ENCODE peak calls at places on chromosomes 5 and 9, in nine cellular contexts. T, O, S, F, J, A, Q, V and U are unnamed samples.

GRCh38 chr5:86861514-86861913 is 243.8 kb downstream of the COX7C start:
- DNase-seq in T (no peak), O (no peak), S (no peak), F (no peak), J (no peak), A (no peak), Q (no peak), V (no peak), U (no peak)

GRCh38 chr5:112445626-112446350 is 26.7 kb upstream of the EPB41L4A start:
- DNase-seq in T (no peak), O (no peak), S (no peak), F (no peak), J (no peak), A (no peak), Q (no peak), V (no peak), U (no peak)

GRCh38 chr9:23825143-23825531 is 903 bp downstream of the ELAVL2 start:
- DNase-seq in T (no peak), O (no peak), S (no peak), F (no peak), J (no peak), A (no peak), Q (no peak), V (no peak), U (no peak)

GRCh38 chr9:119986205-119986604 is 593.8 kb downstream of the CDK5RAP2 start:
- DNase-seq in T (no peak), O (no peak), S (no peak), F (no peak), J (no peak), A (no peak), Q (no peak), V (no peak), U (no peak)

GRCh38 chr5:15383469-15383868 is 116.5 kb upstream of the FBXL7 start:
- DNase-seq in T (peak; percentile 28), O (no peak), S (no peak), F (peak; percentile 24), J (peak; percentile 44), A (peak; percentile 20), Q (no peak), V (no peak), U (no peak)

GRCh38 chr5:32280656-32281081 is 32.1 kb downstream of the MTMR12 start:
- DNase-seq in T (no peak), O (peak; percentile 10), S (no peak), F (no peak), J (no peak), A (no peak), Q (peak; percentile 41), V (no peak), U (no peak)

GRCh38 chr5:3252235-3252634 is 343.4 kb upstream of the IRX1 start:
- DNase-seq in T (no peak), O (no peak), S (no peak), F (no peak), J (no peak), A (no peak), Q (no peak), V (no peak), U (no peak)

GRCh38 chr5:180495292-180495691 is 1.1 kb downstream of the CNOT6 start:
- DNase-seq in T (no peak), O (no peak), S (no peak), F (no peak), J (peak; percentile 20), A (no peak), Q (no peak), V (no peak), U (no peak)

GRCh38 chr9:87662808-87663528 is 63.0 kb upstream of the CTSL start:
- DNase-seq in T (peak; percentile 86), O (peak; percentile 76), S (peak; percentile 51), F (peak; percentile 84), J (peak; percentile 85), A (peak; percentile 64), Q (peak; percentile 67), V (no peak), U (peak; percentile 72)

GRCh38 chr5:51479840-51480239 is 96.6 kb downstream of the ISL1 start:
- DNase-seq in T (no peak), O (no peak), S (no peak), F (no peak), J (no peak), A (no peak), Q (no peak), V (no peak), U (no peak)